ENCODE peak calls at places on chromosomes 6 and 20, in six cellular contexts. One of them, this sample, is unnamed.
A peak's percentile ranks its signal among the peaks of the same experiment; 100 is the strongest.

GRCh38 chr6:125940691-125941090 is 15.9 kb upstream of the HINT3 start:
- DNase-seq in bronchial epithelial cell: peak; percentile 74
- DNase-seq in psoas muscle: no peak
- DNase-seq in MM.1S: no peak
- DNase-seq in tibial artery: no peak
- DNase-seq in CD8-positive, alpha-beta T cell: no peak
- DNase-seq in this sample: peak; percentile 73

GRCh38 chr6:133889557-133890301 is 816 bp downstream of the TCF21 start:
- DNase-seq in CD8-positive, alpha-beta T cell: no peak
- DNase-seq in bronchial epithelial cell: no peak
- DNase-seq in tibial artery: no peak
- DNase-seq in MM.1S: no peak
- DNase-seq in psoas muscle: no peak
- DNase-seq in this sample: no peak

GRCh38 chr6:99810942-99811633 is 182.9 kb downstream of the MCHR2 start:
- DNase-seq in tibial artery: no peak
- DNase-seq in MM.1S: no peak
- DNase-seq in CD8-positive, alpha-beta T cell: no peak
- DNase-seq in psoas muscle: no peak
- DNase-seq in bronchial epithelial cell: peak; percentile 12
- DNase-seq in this sample: no peak

GRCh38 chr6:151350442-151351145 is 40.8 kb downstream of the ZBTB2 start:
- DNase-seq in bronchial epithelial cell: no peak
- DNase-seq in psoas muscle: no peak
- DNase-seq in MM.1S: no peak
- DNase-seq in tibial artery: no peak
- DNase-seq in CD8-positive, alpha-beta T cell: no peak
- DNase-seq in this sample: no peak

GRCh38 chr6:101544286-101544685 is 150.8 kb downstream of the GRIK2 start:
- DNase-seq in tibial artery: no peak
- DNase-seq in bronchial epithelial cell: peak; percentile 16
- DNase-seq in psoas muscle: no peak
- DNase-seq in CD8-positive, alpha-beta T cell: no peak
- DNase-seq in MM.1S: no peak
- DNase-seq in this sample: peak; percentile 50

GRCh38 chr6:106431972-106432371 is 71.5 kb downstream of the CRYBG1 start:
- DNase-seq in psoas muscle: no peak
- DNase-seq in CD8-positive, alpha-beta T cell: no peak
- DNase-seq in MM.1S: no peak
- DNase-seq in tibial artery: no peak
- DNase-seq in bronchial epithelial cell: peak; percentile 31
- DNase-seq in this sample: peak; percentile 35

GRCh38 chr20:23455641-23456040 is 3.0 kb upstream of the CST11 start:
- DNase-seq in tibial artery: no peak
- DNase-seq in MM.1S: no peak
- DNase-seq in CD8-positive, alpha-beta T cell: no peak
- DNase-seq in bronchial epithelial cell: no peak
- DNase-seq in psoas muscle: no peak
- DNase-seq in this sample: no peak

GRCh38 chr6:6080975-6081374 is 74.2 kb upstream of the NRN1 start:
- DNase-seq in psoas muscle: no peak
- DNase-seq in tibial artery: no peak
- DNase-seq in MM.1S: no peak
- DNase-seq in bronchial epithelial cell: no peak
- DNase-seq in CD8-positive, alpha-beta T cell: no peak
- DNase-seq in this sample: no peak

GRCh38 chr20:49937023-49937929 is 1.1 kb downstream of the RNF114 start:
- DNase-seq in CD8-positive, alpha-beta T cell: no peak
- DNase-seq in bronchial epithelial cell: peak; percentile 57
- DNase-seq in psoas muscle: no peak
- DNase-seq in MM.1S: peak; percentile 10
- DNase-seq in tibial artery: peak; percentile 61
- DNase-seq in this sample: peak; percentile 46

GRCh38 chr6:137283940-137284910 is 65.0 kb upstream of the IFNGR1 start:
- DNase-seq in bronchial epithelial cell: peak; percentile 48
- DNase-seq in MM.1S: peak; percentile 76
- DNase-seq in CD8-positive, alpha-beta T cell: no peak
- DNase-seq in tibial artery: no peak
- DNase-seq in psoas muscle: no peak
- DNase-seq in this sample: no peak

GRCh38 chr20:48722737-48723191 is 105.0 kb downstream of the PREX1 start:
- DNase-seq in tibial artery: peak; percentile 90
- DNase-seq in psoas muscle: no peak
- DNase-seq in bronchial epithelial cell: no peak
- DNase-seq in MM.1S: no peak
- DNase-seq in CD8-positive, alpha-beta T cell: no peak
- DNase-seq in this sample: no peak

GRCh38 chr6:69705954-69706353 is 90.9 kb downstream of the LMBRD1 start:
- DNase-seq in tibial artery: no peak
- DNase-seq in CD8-positive, alpha-beta T cell: no peak
- DNase-seq in MM.1S: no peak
- DNase-seq in psoas muscle: no peak
- DNase-seq in bronchial epithelial cell: no peak
- DNase-seq in this sample: no peak

GRCh38 chr6:44262467-44263356 is 2.6 kb downstream of the NFKBIE start:
- DNase-seq in bronchial epithelial cell: no peak
- DNase-seq in tibial artery: no peak
- DNase-seq in MM.1S: peak; percentile 29
- DNase-seq in CD8-positive, alpha-beta T cell: no peak
- DNase-seq in psoas muscle: peak; percentile 44
- DNase-seq in this sample: no peak

GRCh38 chr6:53805725-53806124 is 10.9 kb downstream of the LRRC1 start:
- DNase-seq in MM.1S: no peak
- DNase-seq in CD8-positive, alpha-beta T cell: no peak
- DNase-seq in tibial artery: no peak
- DNase-seq in bronchial epithelial cell: no peak
- DNase-seq in psoas muscle: no peak
- DNase-seq in this sample: no peak

GRCh38 chr6:89346433-89346832 is 6.1 kb downstream of the UBE2J1 start:
- DNase-seq in bronchial epithelial cell: no peak
- DNase-seq in CD8-positive, alpha-beta T cell: no peak
- DNase-seq in tibial artery: no peak
- DNase-seq in MM.1S: no peak
- DNase-seq in psoas muscle: no peak
- DNase-seq in this sample: no peak

GRCh38 chr6:71419954-71420692 is 131.5 kb downstream of the OGFRL1 start:
- DNase-seq in bronchial epithelial cell: no peak
- DNase-seq in MM.1S: peak; percentile 21
- DNase-seq in psoas muscle: peak; percentile 85
- DNase-seq in tibial artery: peak; percentile 80
- DNase-seq in CD8-positive, alpha-beta T cell: no peak
- DNase-seq in this sample: peak; percentile 48

GRCh38 chr6:154932562-154933027 is 62.5 kb upstream of the TIAM2 start:
- DNase-seq in CD8-positive, alpha-beta T cell: no peak
- DNase-seq in bronchial epithelial cell: peak; percentile 61
- DNase-seq in psoas muscle: no peak
- DNase-seq in MM.1S: no peak
- DNase-seq in tibial artery: no peak
- DNase-seq in this sample: peak; percentile 79

DNA sequence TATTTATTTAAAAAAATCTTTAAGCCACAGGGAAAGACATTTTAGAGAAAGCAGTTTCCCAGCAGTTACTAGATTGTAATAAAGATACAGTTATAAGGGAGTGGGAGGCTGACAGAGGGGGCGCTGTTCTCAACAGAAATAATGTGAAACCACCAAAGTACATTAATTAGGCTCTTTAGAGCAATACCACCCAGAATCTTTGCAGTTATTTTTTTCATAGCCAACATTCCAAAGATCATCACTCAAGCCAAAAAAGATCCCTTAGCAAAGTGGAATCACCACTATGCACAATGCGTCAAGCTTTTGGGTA is 331.3 kb upstream of the DEFB112 start:
- DNase-seq in psoas muscle: no peak
- DNase-seq in bronchial epithelial cell: no peak
- DNase-seq in tibial artery: no peak
- DNase-seq in MM.1S: no peak
- DNase-seq in CD8-positive, alpha-beta T cell: no peak
- DNase-seq in this sample: no peak
- TF ChIP-seq CTCF in psoas muscle: no peak
- TF ChIP-seq CTCF in bronchial epithelial cell: no peak
- TF ChIP-seq CTCF in tibial artery: no peak
- TF ChIP-seq CTCF in MM.1S: peak; percentile 8
- TF ChIP-seq CTCF in CD8-positive, alpha-beta T cell: no peak
- TF ChIP-seq CTCF in this sample: no peak

GRCh38 chr6:163290545-163291274 is 123.8 kb upstream of the QKI start:
- DNase-seq in CD8-positive, alpha-beta T cell: no peak
- DNase-seq in MM.1S: no peak
- DNase-seq in tibial artery: no peak
- DNase-seq in psoas muscle: peak; percentile 54
- DNase-seq in bronchial epithelial cell: no peak
- DNase-seq in this sample: no peak
- H3K4me3 ChIP-seq in CD8-positive, alpha-beta T cell: no peak overlapping the region
- H3K4me3 ChIP-seq in MM.1S: no peak overlapping the region
- H3K4me3 ChIP-seq in tibial artery: no peak overlapping the region
- H3K4me3 ChIP-seq in psoas muscle: no peak overlapping the region
- H3K4me3 ChIP-seq in bronchial epithelial cell: no peak overlapping the region
- H3K4me3 ChIP-seq in this sample: no peak overlapping the region

DNA sequence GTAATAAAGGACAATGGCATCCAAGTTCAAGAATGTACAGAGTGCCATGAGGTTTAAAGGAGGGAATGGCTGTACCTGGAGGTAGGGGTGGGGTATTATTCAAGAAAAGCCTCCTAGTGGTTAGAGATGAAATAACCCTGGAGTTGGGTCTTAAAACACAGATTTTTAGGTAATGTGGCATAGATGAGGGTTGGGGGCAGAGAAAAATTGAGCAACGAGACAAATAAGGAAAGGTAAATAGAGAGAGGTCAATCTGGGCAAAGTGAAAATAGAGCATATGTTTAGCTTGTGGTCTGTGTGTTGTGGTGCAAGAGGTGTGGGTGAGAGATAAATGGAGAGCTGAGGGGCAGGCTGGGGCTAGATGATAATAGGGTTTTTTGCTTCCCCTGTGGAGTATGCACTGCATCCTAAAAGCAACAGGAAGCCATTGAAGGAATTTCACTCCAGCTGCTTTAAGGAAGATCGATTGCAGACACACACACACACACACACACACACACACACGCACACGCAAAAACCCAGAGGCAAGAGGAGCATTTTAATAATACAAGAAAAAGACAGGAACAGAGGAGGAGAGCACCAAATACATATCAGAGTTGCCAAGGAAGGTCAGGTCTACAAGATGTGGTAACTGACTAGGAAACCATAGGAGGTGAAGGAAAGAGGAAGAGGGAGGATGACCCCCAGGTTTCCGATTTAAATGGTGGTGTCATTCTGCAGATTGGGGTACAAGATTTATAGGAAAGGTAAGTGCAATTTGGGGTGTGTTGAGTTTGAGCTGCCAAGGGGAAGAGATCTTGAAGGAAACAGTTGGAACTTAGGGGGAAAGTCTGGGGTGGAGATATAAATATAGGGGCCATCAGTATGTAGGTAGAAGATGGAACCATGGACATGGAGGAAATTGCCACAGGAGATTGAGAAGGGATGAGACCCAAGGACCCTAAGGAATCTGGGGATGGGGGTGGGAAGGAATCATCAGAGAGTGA is 31.3 kb upstream of the ADGRF1 start:
- DNase-seq in psoas muscle: no peak
- DNase-seq in tibial artery: no peak
- DNase-seq in bronchial epithelial cell: peak; percentile 26
- DNase-seq in CD8-positive, alpha-beta T cell: no peak
- DNase-seq in MM.1S: no peak
- DNase-seq in this sample: no peak
- TF ChIP-seq CTCF in psoas muscle: no peak
- TF ChIP-seq CTCF in tibial artery: no peak
- TF ChIP-seq CTCF in bronchial epithelial cell: peak; percentile 11
- TF ChIP-seq CTCF in CD8-positive, alpha-beta T cell: no peak
- TF ChIP-seq CTCF in MM.1S: peak; percentile 28
- TF ChIP-seq CTCF in this sample: peak; percentile 4

GRCh38 chr6:41373919-41374617 is 38.7 kb downstream of the NCR2 start:
- DNase-seq in MM.1S: no peak
- DNase-seq in tibial artery: no peak
- DNase-seq in CD8-positive, alpha-beta T cell: no peak
- DNase-seq in bronchial epithelial cell: no peak
- DNase-seq in psoas muscle: no peak
- DNase-seq in this sample: no peak

GRCh38 chr6:41371461-41371991 is 36.1 kb downstream of the NCR2 start:
- DNase-seq in tibial artery: peak; percentile 72
- DNase-seq in psoas muscle: peak; percentile 51
- DNase-seq in CD8-positive, alpha-beta T cell: no peak
- DNase-seq in MM.1S: no peak
- DNase-seq in bronchial epithelial cell: no peak
- DNase-seq in this sample: peak; percentile 7

GRCh38 chr6:41371992-41372525 is 36.7 kb downstream of the NCR2 start:
- DNase-seq in bronchial epithelial cell: no peak
- DNase-seq in psoas muscle: no peak
- DNase-seq in CD8-positive, alpha-beta T cell: no peak
- DNase-seq in MM.1S: no peak
- DNase-seq in tibial artery: no peak
- DNase-seq in this sample: peak; percentile 20

GRCh38 chr6:41373367-41373918 is 38.0 kb downstream of the NCR2 start:
- DNase-seq in CD8-positive, alpha-beta T cell: no peak
- DNase-seq in psoas muscle: no peak
- DNase-seq in MM.1S: no peak
- DNase-seq in tibial artery: no peak
- DNase-seq in bronchial epithelial cell: no peak
- DNase-seq in this sample: no peak

DNA sequence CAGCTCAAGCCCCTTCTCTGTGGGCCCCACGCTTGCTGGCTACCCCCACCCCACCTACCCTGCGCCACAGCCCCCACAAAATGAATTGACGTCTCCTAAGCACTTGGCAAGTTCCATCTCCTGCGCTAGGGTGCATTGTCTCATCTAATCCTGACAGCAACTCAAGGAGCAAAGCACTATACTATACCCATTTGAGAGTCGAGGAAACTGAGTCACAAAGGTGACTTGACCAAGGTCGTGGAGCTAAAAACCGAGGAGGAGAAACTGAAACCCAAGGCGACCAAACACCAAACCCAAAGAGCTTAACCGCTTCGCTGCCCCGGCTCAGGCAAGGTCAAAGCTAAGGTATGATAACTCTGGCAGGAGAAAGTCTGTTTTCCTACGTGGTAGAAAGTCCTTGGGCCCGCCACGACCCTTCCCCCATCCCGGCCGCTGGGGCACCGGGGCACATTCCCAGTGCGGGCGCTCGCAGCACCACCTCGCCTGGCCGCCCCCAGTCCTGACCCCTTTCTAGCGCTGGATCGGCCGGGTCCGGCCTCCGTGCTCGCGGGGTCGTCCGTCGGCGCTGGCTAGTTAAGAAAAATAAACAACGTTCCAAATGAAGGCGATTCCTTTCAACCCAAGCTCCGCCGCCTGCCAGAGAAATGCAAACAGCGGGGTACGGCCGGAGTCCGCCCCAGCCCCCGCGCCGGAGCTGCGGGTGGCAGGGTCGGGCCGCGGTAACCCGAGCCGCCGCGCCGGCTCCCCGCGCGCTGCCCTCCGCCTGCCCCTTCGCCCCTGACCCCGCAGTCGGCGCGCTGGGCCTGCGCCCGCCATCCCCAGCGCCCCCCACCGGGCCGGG is 37.3 kb downstream of the NCR2 start:
- DNase-seq in psoas muscle: no peak
- DNase-seq in CD8-positive, alpha-beta T cell: no peak
- DNase-seq in tibial artery: no peak
- DNase-seq in bronchial epithelial cell: no peak
- DNase-seq in MM.1S: no peak
- DNase-seq in this sample: no peak
- H3K4me3 ChIP-seq in psoas muscle: peak overlapping the region; percentile 44
- H3K4me3 ChIP-seq in CD8-positive, alpha-beta T cell: peak overlapping the region; percentile 45
- H3K4me3 ChIP-seq in tibial artery: peak overlapping the region; percentile 41
- H3K4me3 ChIP-seq in bronchial epithelial cell: no peak overlapping the region
- H3K4me3 ChIP-seq in MM.1S: no peak overlapping the region
- H3K4me3 ChIP-seq in this sample: no peak overlapping the region